ENCODE peak calls at places on chromosomes 13 and 19, in nine cellular contexts. R is GM23248, M is GM23338, E is HCT116, O is PC-3, Q is MM.1S, J is SK-N-SH, V is OCI-LY7, N is hepatocyte. K is an unnamed sample.

GRCh38 chr13:75489502-75490263 is 7.7 kb upstream of the TBC1D4 start:
- DNase-seq in R (peak; percentile 91), M (no peak), E (no peak), O (peak; percentile 62), Q (peak; percentile 68), J (no peak), V (no peak), N (peak; percentile 33), K (no peak)

GRCh38 chr19:12828494-12828893 is 5.9 kb downstream of the RTBDN start:
- DNase-seq in R (peak; percentile 29), M (peak; percentile 92), E (no peak), O (peak; percentile 49), Q (no peak), J (peak; percentile 92), V (peak; percentile 58), N (peak; percentile 56), K (peak; percentile 79)

GRCh38 chr13:68588623-68589022 is 1358.5 kb upstream of the PCDH9 start:
- DNase-seq in R (no peak), M (no peak), E (no peak), O (no peak), Q (peak; percentile 17), J (no peak), V (peak; percentile 11), N (no peak), K (no peak)

GRCh38 chr13:51101636-51102218 is 9.3 kb downstream of the C13orf42 start:
- DNase-seq in R (no peak), M (no peak), E (no peak), O (no peak), Q (no peak), J (no peak), V (no peak), N (no peak), K (no peak)

GRCh38 chr13:59946924-59947323 is 216.8 kb downstream of the DIAPH3 start:
- DNase-seq in R (peak; percentile 17), M (no peak), E (no peak), O (no peak), Q (no peak), J (no peak), V (no peak), N (no peak), K (no peak)

GRCh38 chr13:45393941-45394570 is 24.1 kb downstream of the SLC25A30 start:
- DNase-seq in R (peak; percentile 57), M (peak; percentile 80), E (peak; percentile 45), O (peak; percentile 56), Q (peak; percentile 18), J (peak; percentile 81), V (peak; percentile 54), N (peak; percentile 74), K (peak; percentile 74)

GRCh38 chr13:30725331-30726085 is 9.8 kb upstream of the ALOX5AP start:
- DNase-seq in R (peak; percentile 25), M (no peak), E (no peak), O (no peak), Q (no peak), J (no peak), V (no peak), N (no peak), K (no peak)

GRCh38 chr19:33718668-33719259 is 77.9 kb upstream of the KCTD15 start:
- DNase-seq in R (no peak), M (no peak), E (no peak), O (no peak), Q (no peak), J (no peak), V (no peak), N (no peak), K (no peak)

GRCh38 chr19:20318616-20319015 is 151.6 kb downstream of the ZNF486 start:
- DNase-seq in R (no peak), M (no peak), E (no peak), O (no peak), Q (no peak), J (no peak), V (no peak), N (no peak), K (no peak)

GRCh38 chr19:7415163-7415856 is 66.6 kb downstream of the ARHGEF18 start:
- DNase-seq in R (no peak), M (peak; percentile 27), E (no peak), O (no peak), Q (no peak), J (no peak), V (no peak), N (peak; percentile 87), K (no peak)

GRCh38 chr19:6238643-6239281 is 41.0 kb downstream of the MLLT1 start:
- DNase-seq in R (peak; percentile 75), M (no peak), E (no peak), O (peak; percentile 46), Q (no peak), J (no peak), V (no peak), N (no peak), K (no peak)

GRCh38 chr13:34959489-34959888 is 17.4 kb downstream of the NBEA start:
- DNase-seq in R (no peak), M (no peak), E (no peak), O (no peak), Q (no peak), J (no peak), V (no peak), N (no peak), K (no peak)

DNA sequence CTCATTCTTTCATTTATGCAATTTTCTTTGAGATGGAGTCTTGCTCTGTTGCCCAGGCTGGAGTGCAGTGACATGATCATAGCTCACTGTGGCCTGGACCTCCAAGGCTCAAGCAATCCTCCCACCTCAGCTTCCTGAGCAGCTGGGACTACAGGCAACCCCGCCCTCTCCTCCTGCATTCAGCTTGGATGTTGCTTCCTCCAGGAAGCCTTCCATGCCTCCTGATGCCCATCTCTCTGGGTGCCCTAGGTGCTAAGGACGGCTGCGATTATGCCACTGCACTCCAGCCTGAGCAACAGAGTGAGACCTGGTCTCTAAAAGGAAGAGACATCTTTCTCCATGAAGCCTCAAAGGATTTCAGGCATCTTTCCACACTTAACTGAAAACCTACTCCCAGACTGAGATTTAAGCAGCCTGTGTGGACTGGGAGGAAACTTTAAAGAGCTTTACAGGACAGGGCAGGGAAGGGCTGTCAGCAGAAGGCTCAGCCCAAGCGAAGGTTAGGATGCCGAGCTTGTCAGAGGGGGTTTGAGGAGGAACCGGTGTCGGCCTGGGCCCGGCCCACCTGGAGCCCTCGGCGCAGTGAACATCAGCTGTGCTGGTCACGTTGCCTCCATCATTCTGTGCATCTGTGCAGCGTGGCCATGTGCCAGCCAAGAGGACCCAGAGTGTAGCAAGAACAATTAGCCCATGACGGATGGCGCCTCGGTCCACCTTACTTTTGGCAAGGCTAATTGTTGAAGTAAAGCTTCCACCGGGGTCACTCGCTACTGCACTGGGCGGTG is 161.6 kb downstream of the PTPRS start:
- DNase-seq in R (no peak), M (no peak), E (no peak), O (no peak), Q (no peak), J (no peak), V (no peak), N (no peak), K (no peak)
- TF ChIP-seq EZH2phosphoT487 in R (no peak), M (no peak), E (no peak), O (no peak), Q (no peak), J (no peak), V (no peak), N (no peak), K (no peak)

GRCh38 chr13:40231311-40231710 is 435.1 kb downstream of the FOXO1 start:
- DNase-seq in R (no peak), M (no peak), E (no peak), O (no peak), Q (no peak), J (no peak), V (no peak), N (no peak), K (no peak)

GRCh38 chr13:40236566-40237168 is 429.8 kb downstream of the FOXO1 start:
- DNase-seq in R (peak; percentile 82), M (no peak), E (no peak), O (no peak), Q (no peak), J (no peak), V (no peak), N (peak; percentile 12), K (no peak)

GRCh38 chr13:40232321-40232720 is 434.1 kb downstream of the FOXO1 start:
- DNase-seq in R (no peak), M (no peak), E (no peak), O (no peak), Q (no peak), J (no peak), V (no peak), N (no peak), K (peak; percentile 72)

GRCh38 chr13:40235160-40235796 is 431.2 kb downstream of the FOXO1 start:
- DNase-seq in R (peak; percentile 59), M (no peak), E (no peak), O (peak; percentile 68), Q (no peak), J (no peak), V (no peak), N (no peak), K (no peak)

GRCh38 chr13:40233731-40234195 is 432.7 kb downstream of the FOXO1 start:
- DNase-seq in R (no peak), M (no peak), E (no peak), O (no peak), Q (no peak), J (no peak), V (no peak), N (no peak), K (no peak)
- TF ChIP-seq EZH2phosphoT487 in R (no peak), M (no peak), E (no peak), O (no peak), Q (no peak), J (no peak), V (no peak), N (no peak), K (no peak)

DNA sequence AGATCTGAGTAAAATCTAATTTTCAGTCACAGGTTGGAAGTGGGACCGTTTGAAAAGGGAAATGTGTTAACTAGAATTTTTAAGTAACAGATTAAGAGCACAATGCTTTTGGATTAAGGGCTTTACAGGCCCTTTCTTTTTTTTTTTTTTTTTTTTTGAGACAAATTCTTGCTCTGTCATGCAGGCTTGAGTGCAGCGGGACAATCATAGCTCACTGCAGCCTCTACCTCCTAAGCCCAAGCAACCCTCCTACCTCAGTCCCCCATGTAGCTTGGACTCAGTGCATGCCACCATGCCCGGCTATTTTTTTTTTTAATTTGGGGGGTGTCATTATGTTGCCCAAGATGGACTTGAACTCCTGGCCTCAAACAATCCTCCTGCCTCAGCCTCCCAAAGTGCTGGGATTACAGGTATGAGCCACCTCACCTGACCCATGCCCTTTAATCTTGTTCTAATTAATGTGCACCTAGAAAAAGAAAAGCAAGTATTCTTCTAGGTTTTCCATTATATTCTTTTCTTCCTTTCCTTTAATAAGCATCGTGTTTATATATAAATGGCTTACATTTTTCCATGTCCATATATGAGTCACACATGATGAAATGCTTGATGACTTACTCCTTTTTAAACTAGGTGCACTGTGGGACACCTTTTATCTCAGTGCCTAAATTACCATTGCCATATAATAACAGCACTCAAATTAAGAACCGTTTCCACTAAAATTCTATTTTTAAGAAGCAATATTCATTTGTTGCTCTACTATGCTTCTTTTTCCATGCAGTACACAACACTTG is 363.5 kb downstream of the LIG4 start:
- DNase-seq in R (peak; percentile 21), M (no peak), E (no peak), O (peak; percentile 60), Q (no peak), J (no peak), V (no peak), N (no peak), K (peak; percentile 55)
- TF ChIP-seq EZH2phosphoT487 in R (no peak), M (no peak), E (no peak), O (no peak), Q (no peak), J (no peak), V (no peak), N (no peak), K (no peak)

DNA sequence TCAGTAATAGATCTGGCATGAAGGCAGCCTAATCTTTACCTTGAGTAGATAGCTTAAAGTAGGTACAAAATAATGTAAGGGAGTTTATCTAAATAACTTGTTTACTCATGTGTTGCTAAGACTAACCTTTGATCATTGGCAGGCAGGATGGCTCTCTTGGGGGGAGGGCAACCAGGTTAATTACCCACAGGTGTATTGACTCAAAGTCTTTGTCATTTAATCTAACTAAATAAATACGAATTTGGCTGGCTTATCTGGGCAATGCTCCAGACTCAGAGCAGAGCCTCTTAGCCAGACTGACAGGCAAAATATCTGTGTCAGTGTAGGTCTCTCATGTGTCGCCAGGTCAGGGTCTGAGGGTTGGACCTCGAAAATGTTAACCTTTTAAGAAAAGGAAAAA is 283.4 kb upstream of the KLHL1 start:
- DNase-seq in R (no peak), M (peak; percentile 42), E (no peak), O (peak; percentile 67), Q (no peak), J (no peak), V (no peak), N (peak; percentile 51), K (no peak)
- TF ChIP-seq EZH2phosphoT487 in R (no peak), M (no peak), E (no peak), O (no peak), Q (no peak), J (no peak), V (no peak), N (peak; percentile 67), K (no peak)